ENCODE peak calls at places on chromosomes 7 and 10, in eight cellular contexts. One of them, this sample, is unnamed. For H3K27me3, the result is how much of the 10 kb centered on the place peaks cover.

GRCh38 chr7:43784030-43785001 is 25.8 kb downstream of the BLVRA start:
- DNase-seq in colonic mucosa: no peak
- DNase-seq in heart left ventricle: no peak
- DNase-seq in astrocyte: no peak
- DNase-seq in GM23338: no peak
- DNase-seq in thoracic aorta: no peak
- DNase-seq in fibroblast of lung: peak
- DNase-seq in body of pancreas: no peak
- DNase-seq in this sample: no peak

GRCh38 chr7:149869867-149870266 is 3.9 kb upstream of the ATP6V0E2 start:
- DNase-seq in colonic mucosa: peak
- DNase-seq in heart left ventricle: peak
- DNase-seq in astrocyte: no peak
- DNase-seq in GM23338: no peak
- DNase-seq in thoracic aorta: no peak
- DNase-seq in fibroblast of lung: no peak
- DNase-seq in body of pancreas: no peak
- DNase-seq in this sample: no peak

GRCh38 chr7:100583132-100584045 is 2.5 kb downstream of the LRCH4 start:
- DNase-seq in colonic mucosa: peak
- DNase-seq in heart left ventricle: peak
- DNase-seq in astrocyte: no peak
- DNase-seq in GM23338: peak
- DNase-seq in thoracic aorta: no peak
- DNase-seq in fibroblast of lung: peak
- DNase-seq in body of pancreas: peak
- DNase-seq in this sample: no peak

GRCh38 chr7:131560061-131560460 is 3.6 kb upstream of the PODXL start:
- DNase-seq in colonic mucosa: no peak
- DNase-seq in heart left ventricle: no peak
- DNase-seq in astrocyte: no peak
- DNase-seq in GM23338: no peak
- DNase-seq in thoracic aorta: no peak
- DNase-seq in fibroblast of lung: no peak
- DNase-seq in body of pancreas: no peak
- DNase-seq in this sample: no peak

GRCh38 chr10:70135684-70136083 is 3.1 kb upstream of the AIFM2 start:
- DNase-seq in colonic mucosa: no peak
- DNase-seq in heart left ventricle: no peak
- DNase-seq in astrocyte: no peak
- DNase-seq in GM23338: no peak
- DNase-seq in thoracic aorta: no peak
- DNase-seq in fibroblast of lung: no peak
- DNase-seq in body of pancreas: peak
- DNase-seq in this sample: no peak

GRCh38 chr7:142516038-142516501 is 233.2 kb upstream of the PRSS1 start:
- DNase-seq in colonic mucosa: peak
- DNase-seq in heart left ventricle: no peak
- DNase-seq in astrocyte: peak
- DNase-seq in GM23338: peak
- DNase-seq in thoracic aorta: no peak
- DNase-seq in fibroblast of lung: peak
- DNase-seq in body of pancreas: peak
- DNase-seq in this sample: no peak

GRCh38 chr10:103835121-103836045 is 20.0 kb downstream of the SH3PXD2A start:
- DNase-seq in colonic mucosa: peak
- DNase-seq in heart left ventricle: peak
- DNase-seq in astrocyte: peak
- DNase-seq in GM23338: no peak
- DNase-seq in thoracic aorta: no peak
- DNase-seq in fibroblast of lung: peak
- DNase-seq in body of pancreas: peak
- DNase-seq in this sample: peak

GRCh38 chr7:129780257-129781127 is 169.0 kb downstream of the NRF1 start:
- DNase-seq in colonic mucosa: peak
- DNase-seq in heart left ventricle: no peak
- DNase-seq in astrocyte: no peak
- DNase-seq in GM23338: peak
- DNase-seq in thoracic aorta: no peak
- DNase-seq in fibroblast of lung: no peak
- DNase-seq in body of pancreas: peak
- DNase-seq in this sample: peak

GRCh38 chr10:97664282-97664850 is 22.7 kb downstream of the AVPI1 start:
- DNase-seq in colonic mucosa: peak
- DNase-seq in heart left ventricle: no peak
- DNase-seq in astrocyte: no peak
- DNase-seq in GM23338: no peak
- DNase-seq in thoracic aorta: no peak
- DNase-seq in fibroblast of lung: no peak
- DNase-seq in body of pancreas: peak
- DNase-seq in this sample: no peak

GRCh38 chr10:27607591-27607990 is 103.5 kb downstream of the RAB18 start:
- DNase-seq in colonic mucosa: no peak
- DNase-seq in heart left ventricle: no peak
- DNase-seq in astrocyte: no peak
- DNase-seq in GM23338: no peak
- DNase-seq in thoracic aorta: no peak
- DNase-seq in fibroblast of lung: no peak
- DNase-seq in body of pancreas: no peak
- DNase-seq in this sample: no peak

GRCh38 chr10:27612615-27613014 is 108.5 kb downstream of the RAB18 start:
- DNase-seq in colonic mucosa: no peak
- DNase-seq in heart left ventricle: no peak
- DNase-seq in astrocyte: no peak
- DNase-seq in GM23338: no peak
- DNase-seq in thoracic aorta: no peak
- DNase-seq in fibroblast of lung: no peak
- DNase-seq in body of pancreas: no peak
- DNase-seq in this sample: no peak

GRCh38 chr10:27614776-27615175 is 110.7 kb downstream of the RAB18 start:
- DNase-seq in colonic mucosa: no peak
- DNase-seq in heart left ventricle: no peak
- DNase-seq in astrocyte: no peak
- DNase-seq in GM23338: peak
- DNase-seq in thoracic aorta: no peak
- DNase-seq in fibroblast of lung: no peak
- DNase-seq in body of pancreas: no peak
- DNase-seq in this sample: no peak

GRCh38 chr10:27611861-27612450 is 107.9 kb downstream of the RAB18 start:
- DNase-seq in colonic mucosa: no peak
- DNase-seq in heart left ventricle: no peak
- DNase-seq in astrocyte: no peak
- DNase-seq in GM23338: no peak
- DNase-seq in thoracic aorta: no peak
- DNase-seq in fibroblast of lung: no peak
- DNase-seq in body of pancreas: no peak
- DNase-seq in this sample: no peak

GRCh38 chr10:27611209-27611608 is 107.1 kb downstream of the RAB18 start:
- DNase-seq in colonic mucosa: no peak
- DNase-seq in heart left ventricle: no peak
- DNase-seq in astrocyte: peak
- DNase-seq in GM23338: no peak
- DNase-seq in thoracic aorta: no peak
- DNase-seq in fibroblast of lung: peak
- DNase-seq in body of pancreas: no peak
- DNase-seq in this sample: no peak
- H3K27me3 ChIP-seq in colonic mucosa: under half
- H3K27me3 ChIP-seq in heart left ventricle: under half
- H3K27me3 ChIP-seq in astrocyte: under half
- H3K27me3 ChIP-seq in GM23338: under half
- H3K27me3 ChIP-seq in thoracic aorta: under half
- H3K27me3 ChIP-seq in fibroblast of lung: under half
- H3K27me3 ChIP-seq in body of pancreas: under half
- H3K27me3 ChIP-seq in this sample: under half

GRCh38 chr10:15083674-15084501 is 4.7 kb downstream of the ACBD7 start:
- DNase-seq in colonic mucosa: no peak
- DNase-seq in heart left ventricle: no peak
- DNase-seq in astrocyte: no peak
- DNase-seq in GM23338: no peak
- DNase-seq in thoracic aorta: no peak
- DNase-seq in fibroblast of lung: no peak
- DNase-seq in body of pancreas: no peak
- DNase-seq in this sample: no peak

GRCh38 chr10:15084502-15084922 is 4.1 kb downstream of the ACBD7 start:
- DNase-seq in colonic mucosa: peak
- DNase-seq in heart left ventricle: no peak
- DNase-seq in astrocyte: peak
- DNase-seq in GM23338: peak
- DNase-seq in thoracic aorta: no peak
- DNase-seq in fibroblast of lung: peak
- DNase-seq in body of pancreas: peak
- DNase-seq in this sample: peak

GRCh38 chr10:15092855-15093408 is 4.2 kb upstream of the RPP38 start:
- DNase-seq in colonic mucosa: no peak
- DNase-seq in heart left ventricle: no peak
- DNase-seq in astrocyte: no peak
- DNase-seq in GM23338: no peak
- DNase-seq in thoracic aorta: no peak
- DNase-seq in fibroblast of lung: no peak
- DNase-seq in body of pancreas: no peak
- DNase-seq in this sample: no peak

GRCh38 chr10:15091418-15091817 is 2.8 kb upstream of the ACBD7 start:
- DNase-seq in colonic mucosa: no peak
- DNase-seq in heart left ventricle: no peak
- DNase-seq in astrocyte: no peak
- DNase-seq in GM23338: no peak
- DNase-seq in thoracic aorta: no peak
- DNase-seq in fibroblast of lung: no peak
- DNase-seq in body of pancreas: no peak
- DNase-seq in this sample: no peak

DNA sequence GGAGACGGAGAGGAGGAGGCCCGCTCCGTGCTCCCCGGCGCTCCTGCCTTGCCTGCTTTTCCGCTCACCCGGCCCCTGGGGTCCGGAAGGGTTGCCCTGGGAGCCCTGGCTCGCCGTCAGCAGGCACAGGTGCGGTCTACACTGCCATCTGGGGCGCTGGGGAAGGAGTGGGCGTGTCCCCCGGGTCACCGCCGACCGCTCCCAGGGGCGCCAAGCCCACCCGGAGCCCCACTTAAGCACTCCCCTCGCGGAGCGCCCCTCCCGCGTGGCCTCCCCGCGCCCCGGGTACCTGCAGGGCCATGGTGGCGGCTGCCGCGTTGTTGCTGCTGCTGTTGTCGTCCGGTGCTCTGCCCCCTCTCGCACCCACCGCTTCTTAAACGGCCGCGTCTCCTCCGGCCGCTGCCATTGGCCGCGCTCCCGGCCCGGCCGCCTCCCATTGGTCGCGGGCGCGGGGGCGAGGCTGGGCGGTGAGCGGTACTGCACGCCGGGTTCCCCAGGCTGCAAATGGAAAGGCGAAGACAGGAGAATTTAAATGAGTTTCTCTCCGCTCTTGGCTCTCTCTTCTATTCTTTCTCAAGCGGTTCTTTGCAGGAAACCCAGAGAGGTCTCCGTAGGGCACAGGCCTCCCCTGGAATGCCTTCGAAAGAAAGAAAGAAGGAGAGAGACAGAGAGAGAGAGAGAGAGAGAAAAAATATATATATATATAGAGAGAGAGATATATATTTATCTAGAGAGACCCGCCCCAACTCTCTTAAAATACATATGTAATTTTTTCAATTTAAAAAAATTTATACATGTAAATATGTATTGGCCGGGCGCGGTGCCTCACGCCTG is at the start of gene ACBD7:
- DNase-seq in colonic mucosa: peak
- DNase-seq in heart left ventricle: peak
- DNase-seq in astrocyte: peak
- DNase-seq in GM23338: peak
- DNase-seq in thoracic aorta: peak
- DNase-seq in fibroblast of lung: peak
- DNase-seq in body of pancreas: peak
- DNase-seq in this sample: peak
- TF ChIP-seq CTCF in colonic mucosa: peak
- TF ChIP-seq CTCF in heart left ventricle: peak
- TF ChIP-seq CTCF in astrocyte: no peak
- TF ChIP-seq CTCF in GM23338: no peak
- TF ChIP-seq CTCF in thoracic aorta: peak
- TF ChIP-seq CTCF in fibroblast of lung: peak
- TF ChIP-seq CTCF in body of pancreas: peak
- TF ChIP-seq CTCF in this sample: peak

DNA sequence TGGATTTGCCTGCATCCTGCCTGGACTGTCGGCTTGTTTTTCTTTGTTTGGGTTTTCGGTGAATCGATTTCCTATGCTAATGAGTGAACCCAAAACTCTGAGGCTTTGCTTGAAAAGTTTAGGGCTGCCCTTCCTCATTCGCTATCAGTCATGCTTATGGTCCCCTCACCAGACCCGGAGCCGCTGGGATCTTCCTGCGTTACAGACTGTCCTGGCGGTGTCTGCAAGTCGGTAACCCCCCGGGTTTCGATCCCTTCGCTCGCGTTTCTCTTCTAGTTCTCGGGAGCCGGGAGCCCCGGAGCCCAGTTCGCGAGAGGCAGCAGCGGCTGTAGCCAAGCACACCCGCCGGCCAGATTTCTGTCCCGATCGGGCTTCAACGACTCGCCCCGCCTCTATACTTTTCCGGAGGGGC is 2.2 kb downstream of the EMX2 start:
- DNase-seq in colonic mucosa: no peak
- DNase-seq in heart left ventricle: no peak
- DNase-seq in astrocyte: no peak
- DNase-seq in GM23338: peak
- DNase-seq in thoracic aorta: no peak
- DNase-seq in fibroblast of lung: no peak
- DNase-seq in body of pancreas: no peak
- DNase-seq in this sample: no peak
- H3K27me3 ChIP-seq in colonic mucosa: half or more
- H3K27me3 ChIP-seq in heart left ventricle: half or more
- H3K27me3 ChIP-seq in astrocyte: half or more
- H3K27me3 ChIP-seq in GM23338: half or more
- H3K27me3 ChIP-seq in thoracic aorta: under half
- H3K27me3 ChIP-seq in fibroblast of lung: half or more
- H3K27me3 ChIP-seq in body of pancreas: half or more
- H3K27me3 ChIP-seq in this sample: under half

DNA sequence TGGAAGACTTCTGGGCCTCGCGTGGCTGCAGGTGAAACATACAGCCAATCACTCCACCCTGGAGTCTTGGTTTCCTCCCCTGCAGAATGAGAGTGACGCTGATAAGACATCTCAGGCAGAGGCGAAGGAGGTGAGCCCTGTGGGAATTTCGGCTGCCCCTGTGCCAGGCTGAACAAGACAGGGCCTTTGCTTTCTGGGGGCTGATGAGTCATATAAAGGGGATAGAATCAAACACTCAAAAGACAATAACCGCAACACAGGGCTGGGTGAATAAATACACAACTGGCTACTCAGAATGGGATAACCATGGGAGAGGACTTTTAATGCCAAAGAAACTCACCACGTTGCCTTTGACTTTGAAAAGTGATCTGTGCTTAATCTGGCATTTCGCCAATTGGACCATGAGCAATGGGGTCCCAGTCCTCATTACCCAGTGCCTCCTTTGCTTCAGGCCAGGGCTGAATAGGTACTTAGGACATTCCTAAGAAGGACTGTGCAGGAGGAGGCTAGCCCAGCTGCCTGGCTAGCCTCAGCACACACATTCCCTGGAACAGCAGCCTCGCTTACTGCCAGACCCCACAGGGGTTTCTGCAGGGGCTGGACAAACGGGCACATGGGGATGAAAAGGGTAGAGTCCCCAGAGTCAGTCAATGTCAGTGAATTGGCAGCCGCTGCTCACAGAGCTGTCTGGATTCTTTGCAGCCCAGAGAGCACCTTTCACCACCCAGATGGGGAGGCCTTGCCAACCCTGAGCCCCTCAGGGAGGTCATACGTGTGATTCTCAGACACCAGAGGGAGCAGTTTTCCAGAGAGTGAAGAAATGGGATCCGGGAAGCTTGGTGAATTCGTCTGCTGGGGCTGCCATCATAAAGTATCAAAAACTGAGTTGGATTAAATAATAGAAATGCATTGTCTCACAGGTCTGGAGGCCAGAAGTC is 143.5 kb downstream of the KCNMA1 start:
- DNase-seq in colonic mucosa: no peak
- DNase-seq in heart left ventricle: no peak
- DNase-seq in astrocyte: peak
- DNase-seq in GM23338: peak
- DNase-seq in thoracic aorta: no peak
- DNase-seq in fibroblast of lung: peak
- DNase-seq in body of pancreas: no peak
- DNase-seq in this sample: no peak
- TF ChIP-seq CTCF in colonic mucosa: no peak
- TF ChIP-seq CTCF in heart left ventricle: no peak
- TF ChIP-seq CTCF in astrocyte: peak
- TF ChIP-seq CTCF in GM23338: peak
- TF ChIP-seq CTCF in thoracic aorta: peak
- TF ChIP-seq CTCF in fibroblast of lung: peak
- TF ChIP-seq CTCF in body of pancreas: no peak
- TF ChIP-seq CTCF in this sample: no peak

This sample was measured in ovary.